ENCODE peak calls at places on chromosome 22, in four cellular contexts. One of them, this sample, is unnamed. For H3K9me3 and H3K4me1, the result is how much of the 10 kb centered on the place peaks cover.

GRCh38 chr22:19337137-19337536 is 45.6 kb upstream of the CLTCL1 start:
- DNase-seq in IMR-90: no peak
- DNase-seq in cardiac muscle cell: no peak
- DNase-seq in kidney: no peak
- DNase-seq in this sample: no peak

GRCh38 chr22:17471901-17472566 is 91.3 kb upstream of the SLC25A18 start:
- DNase-seq in kidney: no peak
- DNase-seq in cardiac muscle cell: peak
- DNase-seq in IMR-90: no peak
- DNase-seq in this sample: no peak

GRCh38 chr22:27634043-27634442 is 167.5 kb downstream of the MN1 start:
- DNase-seq in cardiac muscle cell: no peak
- DNase-seq in kidney: no peak
- DNase-seq in IMR-90: no peak
- DNase-seq in this sample: no peak

GRCh38 chr22:35872451-35872850 is 154.8 kb downstream of the APOL5 start:
- DNase-seq in cardiac muscle cell: no peak
- DNase-seq in kidney: no peak
- DNase-seq in IMR-90: no peak
- DNase-seq in this sample: no peak

GRCh38 chr22:31958625-31959239 is 14.4 kb downstream of the YWHAH start:
- DNase-seq in cardiac muscle cell: no peak
- DNase-seq in kidney: peak
- DNase-seq in IMR-90: no peak
- DNase-seq in this sample: no peak

GRCh38 chr22:41217553-41218157 is 12.5 kb downstream of the L3MBTL2 start:
- DNase-seq in kidney: peak
- DNase-seq in IMR-90: peak
- DNase-seq in cardiac muscle cell: no peak
- DNase-seq in this sample: no peak

GRCh38 chr22:20422271-20422958 is 15.2 kb downstream of the SCARF2 start:
- DNase-seq in cardiac muscle cell: no peak
- DNase-seq in IMR-90: peak
- DNase-seq in kidney: peak
- DNase-seq in this sample: peak

GRCh38 chr22:49667236-49667635 is 160.4 kb downstream of the BRD1 start:
- DNase-seq in cardiac muscle cell: no peak
- DNase-seq in kidney: peak
- DNase-seq in IMR-90: no peak
- DNase-seq in this sample: peak

GRCh38 chr22:23833017-23833795 is 5.6 kb downstream of the DERL3 start:
- DNase-seq in IMR-90: no peak
- DNase-seq in kidney: peak
- DNase-seq in cardiac muscle cell: no peak
- DNase-seq in this sample: peak

GRCh38 chr22:42383851-42384417 is 48.3 kb downstream of the NFAM1 start:
- DNase-seq in kidney: no peak
- DNase-seq in cardiac muscle cell: no peak
- DNase-seq in IMR-90: no peak
- DNase-seq in this sample: no peak

GRCh38 chr22:42655693-42656092 is 6.5 kb upstream of the CYB5R3 start:
- DNase-seq in cardiac muscle cell: no peak
- DNase-seq in kidney: no peak
- DNase-seq in IMR-90: no peak
- DNase-seq in this sample: no peak

GRCh38 chr22:32830473-32830872 is 29.0 kb downstream of the TIMP3 start:
- DNase-seq in kidney: peak
- DNase-seq in IMR-90: no peak
- DNase-seq in cardiac muscle cell: peak
- DNase-seq in this sample: no peak

GRCh38 chr22:40417881-40418280 is 47.5 kb downstream of the SGSM3 start:
- DNase-seq in IMR-90: no peak
- DNase-seq in cardiac muscle cell: no peak
- DNase-seq in kidney: no peak
- DNase-seq in this sample: no peak

GRCh38 chr22:17921871-17922821 is 102.2 kb downstream of the MICAL3 start:
- DNase-seq in kidney: no peak
- DNase-seq in cardiac muscle cell: peak
- DNase-seq in IMR-90: no peak
- DNase-seq in this sample: no peak

GRCh38 chr22:40462195-40462988 is 92.0 kb downstream of the SGSM3 start:
- DNase-seq in kidney: no peak
- DNase-seq in IMR-90: no peak
- DNase-seq in cardiac muscle cell: no peak
- DNase-seq in this sample: no peak

GRCh38 chr22:27490080-27490479 is 311.5 kb downstream of the MN1 start:
- DNase-seq in cardiac muscle cell: no peak
- DNase-seq in kidney: no peak
- DNase-seq in IMR-90: no peak
- DNase-seq in this sample: no peak

GRCh38 chr22:23242473-23243001 is 62.2 kb downstream of the BCR start:
- DNase-seq in cardiac muscle cell: peak
- DNase-seq in IMR-90: peak
- DNase-seq in kidney: no peak
- DNase-seq in this sample: peak

GRCh38 chr22:44426981-44427380 is 71.1 kb downstream of the RTL6 start:
- DNase-seq in IMR-90: no peak
- DNase-seq in cardiac muscle cell: no peak
- DNase-seq in kidney: no peak
- DNase-seq in this sample: no peak

GRCh38 chr22:19035474-19036228 is 86.6 kb downstream of the DGCR2 start:
- DNase-seq in IMR-90: no peak
- DNase-seq in cardiac muscle cell: peak
- DNase-seq in kidney: peak
- DNase-seq in this sample: no peak

GRCh38 chr22:42229455-42230149 is 40.9 kb downstream of the TCF20 start:
- DNase-seq in IMR-90: peak
- DNase-seq in cardiac muscle cell: no peak
- DNase-seq in kidney: no peak
- DNase-seq in this sample: no peak

GRCh38 chr22:40325315-40325714 is 21.0 kb upstream of the ADSL start:
- DNase-seq in cardiac muscle cell: no peak
- DNase-seq in kidney: no peak
- DNase-seq in IMR-90: no peak
- DNase-seq in this sample: no peak

GRCh38 chr22:25076281-25076680 is 123.4 kb upstream of the CRYBB3 start:
- DNase-seq in kidney: no peak
- DNase-seq in cardiac muscle cell: no peak
- DNase-seq in IMR-90: no peak
- DNase-seq in this sample: no peak

GRCh38 chr22:28360846-28361424 is 318.7 kb downstream of the TTC28 start:
- DNase-seq in cardiac muscle cell: no peak
- DNase-seq in kidney: no peak
- DNase-seq in IMR-90: no peak
- DNase-seq in this sample: no peak

GRCh38 chr22:20464096-20464614 is 26.5 kb upstream of the SCARF2 start:
- DNase-seq in kidney: peak
- DNase-seq in cardiac muscle cell: no peak
- DNase-seq in IMR-90: no peak
- DNase-seq in this sample: no peak

GRCh38 chr22:16774911-16775529 is 50.2 kb downstream of the XKR3 start:
- DNase-seq in cardiac muscle cell: no peak
- DNase-seq in IMR-90: no peak
- DNase-seq in kidney: no peak
- DNase-seq in this sample: no peak

GRCh38 chr22:31951201-31952093 is 7.1 kb downstream of the YWHAH start:
- DNase-seq in IMR-90: no peak
- DNase-seq in kidney: peak
- DNase-seq in cardiac muscle cell: no peak
- DNase-seq in this sample: no peak

GRCh38 chr22:27194096-27194748 is 536.8 kb downstream of the MIAT start:
- DNase-seq in kidney: no peak
- DNase-seq in IMR-90: no peak
- DNase-seq in cardiac muscle cell: no peak
- DNase-seq in this sample: no peak

GRCh38 chr22:45911601-45912271 is 65.2 kb downstream of the WNT7B start:
- DNase-seq in kidney: peak
- DNase-seq in IMR-90: no peak
- DNase-seq in cardiac muscle cell: no peak
- DNase-seq in this sample: no peak

DNA sequence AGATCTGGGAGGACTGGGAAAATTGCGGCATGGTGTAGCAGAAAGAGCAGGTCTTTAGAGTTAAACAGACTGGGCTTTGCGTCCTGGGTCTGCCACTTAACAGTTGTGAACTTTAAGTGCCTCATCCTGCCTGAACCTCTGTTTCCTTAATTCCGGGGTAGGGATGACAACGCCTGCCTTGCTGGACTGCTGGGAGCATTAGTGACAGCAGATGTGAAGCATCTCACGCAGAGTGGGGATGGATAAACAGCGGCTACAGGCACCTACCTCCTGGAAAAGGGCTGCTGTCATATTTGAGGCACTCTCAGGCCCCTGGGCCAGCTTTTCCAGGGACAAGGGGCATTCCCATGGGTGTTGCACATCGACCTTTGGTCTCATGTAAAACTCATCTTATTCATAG is 572.1 kb downstream of the TBC1D22A start:
- DNase-seq in kidney: no peak
- DNase-seq in cardiac muscle cell: no peak
- DNase-seq in IMR-90: no peak
- DNase-seq in this sample: no peak
- H3K9me3 ChIP-seq in kidney: under half
- H3K9me3 ChIP-seq in cardiac muscle cell: under half
- H3K9me3 ChIP-seq in IMR-90: under half
- H3K9me3 ChIP-seq in this sample: under half

GRCh38 chr22:38748487-38749136 is 7.2 kb downstream of the SUN2 start:
- DNase-seq in IMR-90: no peak
- DNase-seq in kidney: peak
- DNase-seq in cardiac muscle cell: no peak
- DNase-seq in this sample: no peak
- H3K27ac ChIP-seq in IMR-90: no peak
- H3K27ac ChIP-seq in kidney: peak
- H3K27ac ChIP-seq in cardiac muscle cell: no peak
- H3K27ac ChIP-seq in this sample: no peak

GRCh38 chr22:30400159-30400558 is 3.3 kb downstream of the SEC14L2 start:
- DNase-seq in IMR-90: no peak
- DNase-seq in kidney: no peak
- DNase-seq in cardiac muscle cell: no peak
- DNase-seq in this sample: no peak

GRCh38 chr22:30398685-30399680 is 2.2 kb downstream of the SEC14L2 start:
- DNase-seq in cardiac muscle cell: no peak
- DNase-seq in kidney: no peak
- DNase-seq in IMR-90: no peak
- DNase-seq in this sample: no peak

GRCh38 chr22:30397656-30398635 is 1.1 kb downstream of the SEC14L2 start:
- DNase-seq in kidney: peak
- DNase-seq in cardiac muscle cell: no peak
- DNase-seq in IMR-90: no peak
- DNase-seq in this sample: no peak

GRCh38 chr22:30399718-30400117 is 2.9 kb downstream of the SEC14L2 start:
- DNase-seq in kidney: no peak
- DNase-seq in cardiac muscle cell: no peak
- DNase-seq in IMR-90: no peak
- DNase-seq in this sample: no peak

DNA sequence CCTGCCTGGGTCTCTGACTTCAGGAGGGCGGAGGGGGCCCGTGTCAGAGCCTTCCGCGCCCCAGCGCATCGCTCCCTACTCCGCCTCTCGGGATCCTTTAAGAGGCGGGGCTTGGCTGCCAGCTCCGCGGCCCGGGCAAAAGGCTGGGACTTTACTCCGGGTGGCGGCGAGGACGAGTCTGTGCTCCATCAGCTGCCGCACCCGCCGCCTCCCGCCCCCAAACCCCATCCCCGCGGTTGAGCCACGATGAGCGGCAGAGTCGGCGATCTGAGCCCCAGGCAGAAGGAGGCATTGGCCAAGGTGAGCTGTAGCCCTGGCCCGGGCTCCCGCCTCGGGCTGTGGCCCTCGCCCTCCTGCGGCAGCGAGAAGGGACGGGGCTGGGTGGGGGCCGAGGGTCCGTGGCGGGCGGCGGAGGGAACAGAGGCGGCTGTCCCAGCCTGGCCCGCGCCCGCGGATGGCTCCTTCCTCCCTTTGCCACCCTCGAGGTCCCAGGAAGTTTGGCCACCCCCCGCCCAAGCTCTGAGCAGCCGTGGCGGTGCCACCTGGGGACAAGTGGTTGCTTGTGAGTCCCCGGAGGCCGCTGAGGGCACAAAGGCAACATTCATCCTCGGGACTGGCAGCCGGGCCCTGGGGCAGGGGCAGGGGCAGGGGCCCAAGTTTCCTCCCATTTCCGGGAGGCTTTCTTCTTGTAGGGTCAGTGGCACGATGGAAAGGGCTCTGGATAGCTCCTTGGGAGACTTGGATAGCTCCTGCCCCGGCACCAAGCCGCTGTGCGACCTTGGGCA is at the start of gene SEC14L2:
- DNase-seq in IMR-90: peak
- DNase-seq in cardiac muscle cell: peak
- DNase-seq in kidney: peak
- DNase-seq in this sample: peak
- H3K4me1 ChIP-seq in IMR-90: under half
- H3K4me1 ChIP-seq in cardiac muscle cell: under half
- H3K4me1 ChIP-seq in kidney: under half
- H3K4me1 ChIP-seq in this sample: under half

GRCh38 chr22:37054078-37054440 is 2.5 kb downstream of the KCTD17 start:
- DNase-seq in cardiac muscle cell: no peak
- DNase-seq in IMR-90: no peak
- DNase-seq in kidney: peak
- DNase-seq in this sample: no peak

GRCh38 chr22:37050913-37051628 is 471 bp upstream of the KCTD17 start:
- DNase-seq in IMR-90: no peak
- DNase-seq in kidney: no peak
- DNase-seq in cardiac muscle cell: no peak
- DNase-seq in this sample: no peak

GRCh38 chr22:37052386-37053309 is 1.1 kb downstream of the KCTD17 start:
- DNase-seq in kidney: peak
- DNase-seq in IMR-90: no peak
- DNase-seq in cardiac muscle cell: no peak
- DNase-seq in this sample: no peak

GRCh38 chr22:37053310-37054077 is 2.0 kb downstream of the KCTD17 start:
- DNase-seq in kidney: no peak
- DNase-seq in IMR-90: no peak
- DNase-seq in cardiac muscle cell: peak
- DNase-seq in this sample: no peak

DNA sequence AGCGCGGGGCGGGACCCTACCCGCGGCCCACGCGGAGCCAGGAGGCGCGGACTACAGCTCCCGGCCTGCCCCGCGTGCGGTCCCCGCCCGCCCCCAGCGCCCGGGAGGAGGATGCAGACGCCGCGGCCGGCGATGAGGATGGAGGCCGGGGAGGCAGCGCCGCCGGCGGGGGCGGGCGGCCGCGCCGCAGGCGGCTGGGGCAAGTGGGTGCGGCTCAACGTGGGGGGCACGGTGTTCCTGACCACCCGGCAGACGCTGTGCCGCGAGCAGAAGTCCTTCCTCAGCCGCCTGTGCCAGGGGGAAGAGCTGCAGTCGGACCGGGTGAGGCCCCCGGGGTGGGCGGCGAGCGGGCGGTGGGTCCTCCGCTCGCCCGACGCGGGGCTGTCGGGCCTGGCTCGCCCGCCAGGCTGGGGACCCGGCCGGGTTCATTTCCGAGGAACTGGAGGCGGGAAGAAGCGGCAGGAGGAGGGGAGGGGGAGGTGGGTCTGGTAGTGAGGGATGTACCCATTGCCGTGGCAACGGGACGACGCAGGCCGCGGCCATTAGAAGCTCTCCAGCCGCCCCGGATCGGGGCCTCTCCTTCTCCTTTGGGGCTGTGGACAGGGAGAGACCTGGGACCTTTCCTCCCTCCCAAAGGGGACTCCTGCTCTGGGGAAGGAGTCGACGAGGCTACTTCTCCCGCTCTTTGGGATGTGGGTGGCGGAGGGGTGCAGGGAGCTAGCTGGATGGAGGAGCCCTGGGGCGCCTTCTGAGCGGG is at the start of gene KCTD17:
- DNase-seq in IMR-90: peak
- DNase-seq in kidney: peak
- DNase-seq in cardiac muscle cell: peak
- DNase-seq in this sample: peak
- H3K9me3 ChIP-seq in IMR-90: under half
- H3K9me3 ChIP-seq in kidney: under half
- H3K9me3 ChIP-seq in cardiac muscle cell: under half
- H3K9me3 ChIP-seq in this sample: under half